ENCODE peak calls at places on chromosomes 3 and 15, in eight cellular contexts. E is erythroblast; Y is H4; S is astrocyte of the spinal cord; C is left cardiac atrium; A is fibroblast of the conjunctiva; V is activated T-cell treated with anti-CD3 and anti-CD28 coated beads for 4 hours; G is activated naive CD4-positive, alpha-beta T cell treated with anti-CD3 and anti-CD28 coated beads, Interleukin-2, amount 50 U/mL, for 16 hours. D is an unnamed sample.

GRCh38 chr3:147392083-147392916 is 14.0 kb downstream of the ZIC4 start:
- DNase-seq in E (no peak), Y (peak; percentile 63), S (peak; percentile 89), C (no peak), A (no peak), V (no peak), G (no peak), D (no peak)

GRCh38 chr15:89105147-89105546 is 16.9 kb downstream of the ABHD2 start:
- DNase-seq in E (no peak), Y (peak; percentile 56), S (peak; percentile 95), C (no peak), A (peak; percentile 78), V (no peak), G (no peak), D (no peak)

GRCh38 chr3:88263417-88264116 is 113.8 kb downstream of the C3orf38 start:
- DNase-seq in E (no peak), Y (no peak), S (no peak), C (no peak), A (no peak), V (no peak), G (no peak), D (no peak)

GRCh38 chr3:30539772-30540171 is 66.6 kb upstream of the TGFBR2 start:
- DNase-seq in E (no peak), Y (no peak), S (peak; percentile 54), C (no peak), A (no peak), V (no peak), G (no peak), D (no peak)

GRCh38 chr3:52912885-52913731 is 15.8 kb upstream of the STIMATE start:
- DNase-seq in E (peak; percentile 97), Y (no peak), S (no peak), C (no peak), A (no peak), V (no peak), G (no peak), D (no peak)

GRCh38 chr3:189941679-189942078 is 179.0 kb downstream of the P3H2 start:
- DNase-seq in E (no peak), Y (no peak), S (peak; percentile 74), C (no peak), A (no peak), V (no peak), G (no peak), D (no peak)

GRCh38 chr3:14863324-14864100 is 44.8 kb downstream of the FGD5 start:
- DNase-seq in E (no peak), Y (no peak), S (no peak), C (no peak), A (no peak), V (no peak), G (no peak), D (no peak)

GRCh38 chr15:62415498-62415897 is 250.4 kb upstream of the C2CD4B start:
- DNase-seq in E (no peak), Y (no peak), S (no peak), C (no peak), A (no peak), V (no peak), G (no peak), D (no peak)

GRCh38 chr3:126473292-126474168 is 2.2 kb downstream of the ZXDC start:
- DNase-seq in E (no peak), Y (no peak), S (no peak), C (no peak), A (no peak), V (no peak), G (no peak), D (no peak)

GRCh38 chr3:13023251-13024055 is 49.8 kb downstream of the IQSEC1 start:
- DNase-seq in E (no peak), Y (no peak), S (no peak), C (peak; percentile 40), A (no peak), V (no peak), G (no peak), D (no peak)

D was measured in activated CD8-positive, alpha-beta memory T cell treated with anti-CD3 and anti-CD28 coated beads for 48 hours.